ENCODE peak calls at places on chromosomes 2 and 18, in four cellular contexts. D, B, V and N are unnamed samples.

GRCh38 chr2:238422285-238422684 is 4.4 kb upstream of the ASB1 start:
- DNase-seq in B (no peak), D (no peak), V (no peak), N (no peak)

GRCh38 chr18:621181-621580 is 24.4 kb downstream of the CLUL1 start:
- DNase-seq in D (no peak), V (no peak), B (no peak), N (no peak)

GRCh38 chr2:112138143-112139032 is at the start of gene FBLN7:
- DNase-seq in V (no peak), D (no peak), B (peak), N (no peak)

GRCh38 chr2:158733430-158733755 is 61.7 kb upstream of the DAPL1 start:
- DNase-seq in V (no peak), D (no peak), B (no peak), N (no peak)

GRCh38 chr2:119826370-119826961 is 66.7 kb downstream of the PTPN4 start:
- DNase-seq in V (no peak), B (peak), D (no peak), N (no peak)

GRCh38 chr2:173990970-173991819 is 26.0 kb upstream of the SP3 start:
- DNase-seq in V (no peak), B (no peak), D (peak), N (no peak)

GRCh38 chr2:196598412-196598811 is 41.1 kb upstream of the CCDC150 start:
- DNase-seq in B (no peak), D (no peak), V (no peak), N (no peak)

GRCh38 chr18:76588591-76589303 is 93.7 kb upstream of the ZNF516 start:
- DNase-seq in B (peak), D (no peak), V (no peak), N (peak)

GRCh38 chr2:201411421-201411820 is 39.8 kb downstream of the TRAK2 start:
- DNase-seq in V (no peak), D (no peak), B (no peak), N (no peak)

GRCh38 chr2:184679219-184680018 is 81.1 kb downstream of the ZNF804A start:
- DNase-seq in B (no peak), V (no peak), D (no peak), N (no peak)

GRCh38 chr2:84494070-84494469 is 22.2 kb upstream of the DNAH6 start:
- DNase-seq in D (no peak), V (no peak), B (no peak), N (no peak)

GRCh38 chr2:121153516-121153915 is 131.5 kb downstream of the TFCP2L1 start:
- DNase-seq in D (no peak), B (no peak), V (no peak), N (no peak)

GRCh38 chr2:218568190-218569037 is at the start of the genes CNOT9 and USP37:
- DNase-seq in B (peak), V (peak), D (peak), N (peak)

GRCh38 chr2:126902152-126902835 is 3.6 kb downstream of the TEX51 start:
- DNase-seq in V (no peak), D (no peak), B (no peak), N (peak)

GRCh38 chr2:239241431-239241830 is 159.4 kb downstream of the HDAC4 start:
- DNase-seq in B (no peak), V (no peak), D (no peak), N (no peak)

GRCh38 chr18:13218376-13219011 is at the start of gene LDLRAD4:
- DNase-seq in B (peak), D (no peak), V (peak), N (no peak)

GRCh38 chr2:79511320-79511951 is 1.4 kb upstream of the CTNNA2 start:
- DNase-seq in D (peak), B (peak), V (no peak), N (peak)

GRCh38 chr2:179532890-179533289 is 268.3 kb upstream of the SESTD1 start:
- DNase-seq in B (no peak), V (no peak), D (no peak), N (no peak)

GRCh38 chr2:12296120-12296519 is 420.6 kb upstream of the TRIB2 start:
- DNase-seq in V (no peak), D (no peak), B (no peak), N (no peak)

GRCh38 chr18:50327983-50328382 is 40.5 kb upstream of the CXXC1 start:
- DNase-seq in B (no peak), V (no peak), D (no peak), N (no peak)

GRCh38 chr2:65529419-65529818 is 97.0 kb upstream of the SPRED2 start:
- DNase-seq in D (no peak), V (no peak), B (no peak), N (no peak)

GRCh38 chr2:8602809-8603208 is 79.0 kb upstream of the ID2 start:
- DNase-seq in B (no peak), V (no peak), D (no peak), N (no peak)

GRCh38 chr2:18455256-18455862 is 105.1 kb downstream of the RDH14 start:
- DNase-seq in V (no peak), D (peak), B (peak), N (no peak)

GRCh38 chr2:183996825-183997823 is 601.2 kb upstream of the ZNF804A start:
- DNase-seq in B (peak), V (no peak), D (peak), N (no peak)

GRCh38 chr2:234679151-234679765 is 182.4 kb upstream of the ARL4C start:
- DNase-seq in B (no peak), V (no peak), D (no peak), N (no peak)

GRCh38 chr2:60488291-60488690 is 65.2 kb downstream of the BCL11A start:
- DNase-seq in B (no peak), D (no peak), V (no peak), N (no peak)

GRCh38 chr2:135685361-135685760 is 56.3 kb upstream of the UBXN4 start:
- DNase-seq in V (no peak), D (no peak), B (no peak), N (no peak)

DNA sequence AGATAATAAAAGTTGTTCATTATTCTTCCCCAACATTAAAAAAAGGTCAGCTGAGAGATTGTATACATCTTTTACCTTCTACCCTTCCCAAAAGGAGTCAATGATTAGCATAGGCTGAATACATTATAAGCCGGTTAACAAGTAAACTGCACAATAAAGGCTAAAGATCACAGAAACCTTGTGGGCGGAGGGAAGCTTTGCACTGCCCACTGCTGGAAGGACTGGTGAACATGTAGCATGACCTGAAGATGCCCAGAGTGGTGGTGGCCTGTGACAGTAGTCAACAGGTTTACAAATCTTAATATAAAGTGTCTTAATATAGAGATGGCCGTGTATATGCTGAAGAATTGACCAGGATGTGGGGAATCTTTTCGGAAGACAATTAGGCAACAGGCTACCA is 35.6 kb downstream of the ARL5A start:
- DNase-seq in V (no peak), B (no peak), D (no peak), N (no peak)
- TF ChIP-seq CTCF in V (no peak), B (no peak), D (no peak), N (no peak)

GRCh38 chr2:26058390-26058789 is 24.5 kb downstream of the RAB10 start:
- DNase-seq in B (no peak), V (no peak), D (no peak), N (no peak)

GRCh38 chr2:26052731-26053130 is 18.8 kb downstream of the RAB10 start:
- DNase-seq in D (no peak), B (no peak), V (no peak), N (no peak)

GRCh38 chr2:26049641-26050040 is 15.8 kb downstream of the RAB10 start:
- DNase-seq in B (no peak), D (no peak), V (no peak), N (no peak)

GRCh38 chr2:26059542-26059941 is 25.7 kb downstream of the RAB10 start:
- DNase-seq in D (no peak), B (no peak), V (no peak), N (no peak)

DNA sequence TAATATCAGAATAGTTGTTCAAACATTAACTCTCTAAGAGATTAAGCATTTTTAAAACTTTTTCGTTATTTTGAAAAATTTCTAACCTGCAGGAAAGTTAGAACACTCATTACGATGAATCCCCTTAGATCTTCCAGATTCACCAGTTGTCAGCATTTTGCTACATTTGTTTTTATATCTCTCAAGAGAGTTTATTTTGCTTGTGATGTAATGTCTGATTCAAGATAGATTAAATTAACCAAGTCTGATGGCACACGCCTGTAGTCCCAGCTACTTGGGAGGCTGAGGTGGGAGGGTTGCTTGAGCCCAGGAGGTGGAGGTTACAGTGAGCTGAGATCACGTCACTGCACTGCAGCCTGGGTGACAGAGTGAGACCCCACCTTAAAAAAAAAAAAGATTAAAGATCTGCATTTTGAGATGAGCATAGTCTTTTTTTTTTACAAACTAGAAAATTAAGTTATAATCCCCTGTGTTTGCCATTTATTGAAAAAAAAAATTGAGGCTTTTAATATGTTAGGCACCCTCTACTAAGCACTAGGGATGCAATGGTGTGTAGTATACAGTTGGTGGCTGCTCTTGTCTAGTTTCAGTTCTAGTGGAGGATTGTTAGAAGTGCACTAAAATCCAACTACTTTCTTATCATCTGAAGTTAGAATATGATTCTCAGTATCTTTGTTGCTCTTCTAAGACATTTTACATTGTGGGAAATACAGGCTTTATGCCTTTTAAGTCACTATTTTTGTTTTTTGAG is 20.9 kb downstream of the RAB10 start:
- DNase-seq in D (no peak), B (no peak), V (no peak), N (no peak)
- TF ChIP-seq CTCF in D (no peak), B (no peak), V (no peak), N (no peak)

GRCh38 chr2:37880546-37880945 is 44.5 kb upstream of the RMDN2 start:
- DNase-seq in D (no peak), V (no peak), B (no peak), N (no peak)
- TF ChIP-seq CTCF in D (no peak), V (no peak), B (no peak), N (no peak)

DNA sequence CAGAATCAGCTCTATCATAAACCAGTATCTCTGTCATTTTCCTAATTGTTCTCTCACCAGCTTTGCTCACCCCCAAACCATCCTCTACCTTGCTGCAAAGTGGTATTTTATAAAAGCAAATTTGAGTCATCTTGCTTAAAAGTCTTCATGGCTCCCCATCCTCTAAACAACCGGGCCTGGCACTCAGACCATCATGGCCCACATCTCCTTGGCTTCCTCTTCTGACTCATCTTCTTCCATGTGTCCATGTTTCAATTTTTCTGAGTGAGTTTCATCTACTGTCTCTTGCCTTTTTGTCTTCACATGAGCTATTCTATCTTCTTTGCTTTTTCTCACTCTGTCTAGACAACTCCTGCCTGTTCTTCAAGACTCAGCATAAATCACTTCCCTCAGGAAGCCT is 58.6 kb downstream of the LHCGR start:
- DNase-seq in B (no peak), D (no peak), V (no peak), N (no peak)
- TF ChIP-seq CTCF in B (no peak), D (no peak), V (no peak), N (no peak)

GRCh38 chr2:232479341-232480200 is 8.1 kb downstream of the ECEL1 start:
- DNase-seq in D (no peak), V (no peak), B (no peak), N (no peak)
- TF ChIP-seq CTCF in D (no peak), V (no peak), B (no peak), N (no peak)

GRCh38 chr18:35497334-35498197 is at the start of gene INO80C:
- DNase-seq in V (peak), B (peak), D (peak), N (peak)
- TF ChIP-seq CTCF in V (peak), B (no peak), D (no peak), N (no peak)

GRCh38 chr2:189386741-189387140 is 54.5 kb upstream of the WDR75 start:
- DNase-seq in D (no peak), V (no peak), B (no peak), N (no peak)
- TF ChIP-seq CTCF in D (no peak), V (no peak), B (no peak), N (no peak)

GRCh38 chr2:88690591-88691338 is 708 bp upstream of the RPIA start:
- DNase-seq in B (no peak), D (peak), V (no peak), N (peak)
- TF ChIP-seq CTCF in B (peak), D (no peak), V (peak), N (no peak)

DNA sequence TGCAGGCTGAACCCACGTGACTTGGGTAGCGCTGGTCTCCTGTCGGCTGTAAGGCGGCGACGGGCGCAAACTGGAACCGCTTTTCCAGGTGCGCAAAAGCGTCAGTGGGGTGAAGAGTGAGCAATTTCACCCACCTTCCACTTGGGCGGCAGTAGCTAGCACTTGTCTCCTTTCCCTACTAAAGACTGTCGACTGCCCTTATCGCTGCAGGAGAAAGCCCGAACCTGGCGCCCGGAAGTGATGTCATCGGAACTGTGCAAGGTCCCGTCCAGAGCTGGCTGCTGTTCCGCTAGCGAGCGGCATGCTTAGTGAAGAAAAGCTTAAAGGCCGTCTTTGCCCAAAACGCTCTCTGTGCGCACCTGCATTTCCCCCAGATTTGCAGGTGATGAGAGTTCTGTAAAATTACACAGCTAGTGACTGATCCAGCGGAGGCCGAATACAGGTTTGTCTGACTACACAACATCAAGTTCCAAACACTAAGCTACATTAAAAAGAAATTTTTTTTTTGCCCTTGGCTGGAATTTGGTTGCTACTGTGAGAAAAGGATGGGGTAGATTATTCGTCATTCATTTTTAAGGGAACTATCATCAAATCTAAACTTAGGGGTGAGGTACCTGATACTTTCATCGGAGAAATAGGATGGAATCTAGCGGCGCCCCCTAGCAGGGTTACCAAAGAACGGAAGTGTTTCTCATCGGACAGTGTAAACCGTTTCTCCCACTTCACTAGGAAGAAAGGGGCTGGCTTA is at the start of gene OSGEPL1:
- DNase-seq in B (peak), V (peak), D (peak), N (peak)
- TF ChIP-seq CTCF in B (peak), V (peak), D (peak), N (peak)